ENCODE peak calls at places on chromosomes 6 and 20, in six cellular contexts. One of them, this sample, is unnamed.

GRCh38 chr6:99545442-99545841 is 23.0 kb downstream of the CCNC start:
- DNase-seq in Peyer's patch: no peak
- DNase-seq in PC-9: no peak
- DNase-seq in heart right ventricle: no peak
- DNase-seq in uterus: no peak
- DNase-seq in ovary: no peak
- DNase-seq in this sample: no peak

GRCh38 chr6:151993364-151993763 is 185.9 kb downstream of the ESR1 start:
- DNase-seq in PC-9: no peak
- DNase-seq in uterus: no peak
- DNase-seq in heart right ventricle: no peak
- DNase-seq in ovary: peak; percentile 63
- DNase-seq in Peyer's patch: no peak
- DNase-seq in this sample: no peak

GRCh38 chr6:132813173-132813856 is 1.1 kb upstream of the RPS12 start:
- DNase-seq in PC-9: no peak
- DNase-seq in Peyer's patch: peak; percentile 71
- DNase-seq in ovary: peak; percentile 46
- DNase-seq in uterus: peak; percentile 21
- DNase-seq in heart right ventricle: peak; percentile 25
- DNase-seq in this sample: peak; percentile 65

GRCh38 chr20:61832181-61832580 is 233.5 kb downstream of the TAF4 start:
- DNase-seq in heart right ventricle: no peak
- DNase-seq in PC-9: no peak
- DNase-seq in Peyer's patch: no peak
- DNase-seq in uterus: no peak
- DNase-seq in ovary: no peak
- DNase-seq in this sample: no peak

GRCh38 chr20:56795492-56795891 is 166.4 kb downstream of the TFAP2C start:
- DNase-seq in Peyer's patch: no peak
- DNase-seq in ovary: no peak
- DNase-seq in heart right ventricle: no peak
- DNase-seq in uterus: no peak
- DNase-seq in PC-9: no peak
- DNase-seq in this sample: no peak

GRCh38 chr6:41097467-41098090 is 24.8 kb downstream of the NFYA start:
- DNase-seq in Peyer's patch: no peak
- DNase-seq in heart right ventricle: no peak
- DNase-seq in ovary: no peak
- DNase-seq in uterus: no peak
- DNase-seq in PC-9: no peak
- DNase-seq in this sample: no peak

GRCh38 chr6:36525346-36525745 is 21.9 kb downstream of the STK38 start:
- DNase-seq in PC-9: no peak
- DNase-seq in heart right ventricle: no peak
- DNase-seq in uterus: no peak
- DNase-seq in ovary: no peak
- DNase-seq in Peyer's patch: no peak
- DNase-seq in this sample: no peak

GRCh38 chr6:150905769-150906168 is 40.3 kb downstream of the MTHFD1L start:
- DNase-seq in Peyer's patch: no peak
- DNase-seq in uterus: no peak
- DNase-seq in PC-9: no peak
- DNase-seq in heart right ventricle: no peak
- DNase-seq in ovary: no peak
- DNase-seq in this sample: no peak

GRCh38 chr20:23078994-23079364 is 7.1 kb downstream of the CD93 start:
- DNase-seq in uterus: no peak
- DNase-seq in PC-9: no peak
- DNase-seq in heart right ventricle: no peak
- DNase-seq in ovary: no peak
- DNase-seq in Peyer's patch: no peak
- DNase-seq in this sample: no peak

GRCh38 chr20:23156170-23156841 is 70.2 kb upstream of the CD93 start:
- DNase-seq in heart right ventricle: no peak
- DNase-seq in PC-9: peak; percentile 56
- DNase-seq in Peyer's patch: peak; percentile 69
- DNase-seq in ovary: no peak
- DNase-seq in uterus: no peak
- DNase-seq in this sample: no peak

GRCh38 chr20:59640267-59640666 is 35.9 kb downstream of the PHACTR3 start:
- DNase-seq in heart right ventricle: no peak
- DNase-seq in Peyer's patch: no peak
- DNase-seq in PC-9: no peak
- DNase-seq in ovary: no peak
- DNase-seq in uterus: no peak
- DNase-seq in this sample: no peak

GRCh38 chr6:13012977-13013680 is 296.6 kb downstream of the PHACTR1 start:
- DNase-seq in uterus: no peak
- DNase-seq in ovary: peak; percentile 23
- DNase-seq in heart right ventricle: peak; percentile 69
- DNase-seq in PC-9: no peak
- DNase-seq in Peyer's patch: no peak
- DNase-seq in this sample: peak; percentile 17

DNA sequence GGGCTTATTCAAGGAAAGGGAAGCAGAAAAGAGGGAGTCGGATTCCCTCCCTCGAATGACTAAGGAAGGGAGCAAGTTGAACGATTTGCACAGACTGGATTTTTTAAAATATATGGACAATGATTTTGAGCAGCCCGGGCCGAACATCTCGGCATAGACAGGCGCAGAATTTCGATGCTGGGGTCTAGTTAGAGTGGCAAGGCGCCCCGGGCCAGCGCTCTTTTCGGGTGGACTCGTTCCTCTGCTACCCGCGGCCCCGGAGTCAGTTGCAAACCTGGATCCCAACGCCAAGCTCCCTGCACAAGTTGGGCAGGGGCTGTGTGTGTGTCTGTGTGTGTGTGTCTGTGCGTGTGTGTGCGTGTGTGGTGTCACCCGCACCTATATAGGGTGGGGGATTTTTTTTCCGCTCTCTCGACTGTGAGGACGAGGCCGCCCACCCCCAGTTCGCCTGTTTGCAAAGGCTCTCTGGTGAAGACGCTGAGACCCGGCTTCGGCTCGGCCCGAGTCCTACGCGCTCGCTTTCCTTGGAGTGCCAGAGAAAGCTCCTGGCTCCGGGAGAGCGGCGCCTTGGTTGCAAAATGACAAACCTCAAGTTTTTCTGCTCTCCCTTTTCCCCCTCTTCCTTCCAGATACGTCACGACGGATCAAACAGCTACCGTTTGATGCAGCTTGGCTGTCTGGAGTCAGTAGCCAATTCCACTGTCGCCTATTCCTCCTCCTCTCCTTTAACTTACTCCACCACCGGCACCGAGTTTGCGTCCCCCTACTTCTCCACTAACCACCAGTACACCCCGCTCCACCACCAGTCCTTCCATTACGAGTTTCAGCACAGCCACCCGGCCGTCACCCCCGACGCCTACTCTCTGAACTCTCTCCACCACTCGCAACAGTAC is 1.4 kb downstream of the TFAP2D start:
- DNase-seq in uterus: no peak
- DNase-seq in Peyer's patch: no peak
- DNase-seq in heart right ventricle: no peak
- DNase-seq in PC-9: no peak
- DNase-seq in ovary: no peak
- DNase-seq in this sample: no peak
- H3K4me1 ChIP-seq in uterus: no peaks in the 10 kb centered on the region
- H3K4me1 ChIP-seq in Peyer's patch: no peaks in the 10 kb centered on the region
- H3K4me1 ChIP-seq in heart right ventricle: no peaks in the 10 kb centered on the region
- H3K4me1 ChIP-seq in PC-9: no peaks in the 10 kb centered on the region
- H3K4me1 ChIP-seq in ovary: no peaks in the 10 kb centered on the region
- H3K4me1 ChIP-seq in this sample: no peaks in the 10 kb centered on the region

DNA sequence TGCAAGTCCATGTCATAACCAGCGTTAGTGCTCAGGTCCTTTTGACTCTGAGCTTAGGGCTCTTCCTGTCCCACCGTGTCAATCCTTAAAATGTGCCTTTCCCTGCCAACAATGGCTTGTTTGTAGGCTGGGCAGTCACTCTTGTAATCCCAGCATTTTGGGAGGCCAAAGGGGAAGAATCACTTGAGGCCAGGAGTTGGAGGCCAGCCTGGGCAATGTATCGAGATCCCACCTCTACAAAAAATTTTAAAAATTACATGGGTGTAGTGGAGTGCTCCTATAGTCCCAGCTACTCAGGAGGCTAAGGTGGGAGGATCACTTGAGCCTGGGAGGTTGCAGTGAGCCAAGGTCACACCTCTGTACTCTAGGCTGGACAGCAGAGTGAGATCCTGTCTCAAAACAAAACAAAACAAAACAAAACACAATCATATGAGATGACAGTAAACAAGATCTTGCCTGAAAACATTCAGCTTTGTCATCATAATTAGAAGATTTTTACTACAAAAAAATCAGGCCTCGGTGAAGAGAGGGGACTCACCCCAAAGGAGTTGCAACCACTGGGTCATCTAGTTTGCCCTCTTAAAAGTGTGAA is 52.5 kb upstream of the SLC32A1 start:
- DNase-seq in ovary: no peak
- DNase-seq in Peyer's patch: no peak
- DNase-seq in uterus: no peak
- DNase-seq in PC-9: no peak
- DNase-seq in heart right ventricle: no peak
- DNase-seq in this sample: no peak
- H3K4me3 ChIP-seq in ovary: no peak overlapping the region
- H3K4me3 ChIP-seq in Peyer's patch: no peak overlapping the region
- H3K4me3 ChIP-seq in uterus: no peak overlapping the region
- H3K4me3 ChIP-seq in PC-9: no peak overlapping the region
- H3K4me3 ChIP-seq in heart right ventricle: no peak overlapping the region
- H3K4me3 ChIP-seq in this sample: no peak overlapping the region

GRCh38 chr6:158595223-158595622 is 35.3 kb downstream of the TMEM181 start:
- DNase-seq in ovary: no peak
- DNase-seq in uterus: no peak
- DNase-seq in heart right ventricle: no peak
- DNase-seq in PC-9: no peak
- DNase-seq in Peyer's patch: no peak
- DNase-seq in this sample: no peak

GRCh38 chr6:158589371-158589770 is 29.5 kb downstream of the TMEM181 start:
- DNase-seq in ovary: no peak
- DNase-seq in Peyer's patch: no peak
- DNase-seq in heart right ventricle: no peak
- DNase-seq in uterus: no peak
- DNase-seq in PC-9: no peak
- DNase-seq in this sample: no peak

GRCh38 chr6:158593670-158594069 is 33.8 kb downstream of the TMEM181 start:
- DNase-seq in heart right ventricle: no peak
- DNase-seq in ovary: no peak
- DNase-seq in Peyer's patch: no peak
- DNase-seq in uterus: no peak
- DNase-seq in PC-9: no peak
- DNase-seq in this sample: no peak

GRCh38 chr6:158586652-158587051 is 26.8 kb downstream of the TMEM181 start:
- DNase-seq in uterus: no peak
- DNase-seq in PC-9: no peak
- DNase-seq in Peyer's patch: no peak
- DNase-seq in ovary: no peak
- DNase-seq in heart right ventricle: no peak
- DNase-seq in this sample: no peak

DNA sequence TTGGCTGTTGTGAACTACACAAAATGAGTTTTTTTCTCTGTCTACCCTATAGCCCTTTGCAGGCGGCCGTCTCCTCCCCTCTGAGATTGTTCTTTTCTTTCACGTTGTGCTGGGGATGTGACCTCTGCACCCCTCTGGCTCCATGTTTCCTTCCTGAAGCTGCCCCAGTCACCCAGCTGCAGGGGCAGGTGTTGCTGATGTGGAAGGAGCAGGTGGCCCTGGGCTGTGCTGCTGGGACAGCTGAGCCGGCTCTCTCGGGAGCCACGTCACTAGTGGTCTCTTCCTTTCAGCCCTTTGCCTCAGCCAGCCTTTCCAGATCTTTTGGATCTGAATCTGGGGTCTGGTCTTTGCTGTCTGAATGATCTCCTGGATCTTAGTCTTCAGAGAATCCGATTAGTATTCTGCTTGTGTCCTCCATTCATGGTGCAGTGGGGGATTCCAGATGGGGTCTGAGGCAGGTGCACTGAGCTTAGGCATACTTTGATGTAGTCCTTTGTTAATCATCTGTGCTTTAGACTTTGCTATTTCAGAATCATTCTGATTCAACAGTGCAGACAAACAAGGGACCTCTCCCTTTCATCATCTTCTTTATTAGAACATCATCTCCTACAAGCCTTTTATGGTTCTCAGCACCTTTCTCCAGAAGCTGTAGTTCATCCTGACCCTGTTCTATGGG is 31.4 kb downstream of the TMEM181 start:
- DNase-seq in uterus: no peak
- DNase-seq in ovary: no peak
- DNase-seq in Peyer's patch: peak; percentile 18
- DNase-seq in PC-9: no peak
- DNase-seq in heart right ventricle: no peak
- DNase-seq in this sample: no peak
- H3K36me3 ChIP-seq in uterus: no peaks in the 10 kb centered on the region
- H3K36me3 ChIP-seq in ovary: no peaks in the 10 kb centered on the region
- H3K36me3 ChIP-seq in Peyer's patch: peaks cover 1% of the 10 kb centered on the region
- H3K36me3 ChIP-seq in PC-9: peaks cover 22% of the 10 kb centered on the region
- H3K36me3 ChIP-seq in heart right ventricle: peaks cover 90% of the 10 kb centered on the region
- H3K36me3 ChIP-seq in this sample: no peaks in the 10 kb centered on the region

GRCh38 chr6:90900034-90900433 is 313.2 kb upstream of the MAP3K7 start:
- DNase-seq in Peyer's patch: no peak
- DNase-seq in heart right ventricle: no peak
- DNase-seq in PC-9: no peak
- DNase-seq in ovary: no peak
- DNase-seq in uterus: no peak
- DNase-seq in this sample: no peak
- H3K4me1 ChIP-seq in Peyer's patch: no peaks in the 10 kb centered on the region
- H3K4me1 ChIP-seq in heart right ventricle: no peaks in the 10 kb centered on the region
- H3K4me1 ChIP-seq in PC-9: no peaks in the 10 kb centered on the region
- H3K4me1 ChIP-seq in ovary: no peaks in the 10 kb centered on the region
- H3K4me1 ChIP-seq in uterus: no peaks in the 10 kb centered on the region
- H3K4me1 ChIP-seq in this sample: no peaks in the 10 kb centered on the region

DNA sequence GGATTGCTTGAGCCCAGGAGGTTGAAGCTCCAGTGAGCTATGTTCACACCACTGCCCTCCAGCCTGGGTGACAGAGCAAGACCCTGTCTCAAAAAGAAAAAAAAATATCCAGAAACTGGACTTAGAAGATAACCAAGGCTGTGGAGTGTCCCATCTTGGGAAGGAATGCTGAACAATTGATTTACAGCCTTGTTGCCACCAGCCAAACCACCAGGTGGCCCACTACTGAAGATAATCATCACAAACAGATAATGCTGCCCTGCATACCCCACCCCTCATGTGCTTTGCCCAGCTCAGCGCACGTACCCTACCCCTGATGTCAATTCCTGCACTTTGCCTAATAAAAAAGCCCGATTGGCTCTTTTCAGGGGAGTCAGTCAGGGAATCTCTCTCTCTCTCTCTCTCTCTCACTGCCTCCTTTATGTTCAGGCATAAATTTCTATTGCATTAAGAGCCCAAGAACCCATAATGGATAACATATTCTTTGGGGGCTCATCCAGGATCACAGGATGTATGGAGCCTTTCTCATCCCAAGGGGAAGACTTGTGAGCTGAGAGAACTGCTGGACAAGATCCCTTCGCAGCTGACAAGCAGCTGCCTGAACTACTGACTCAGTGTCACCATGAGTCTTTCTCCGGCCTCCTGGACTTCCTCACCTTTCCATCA is 166.4 kb downstream of the CD24 start:
- DNase-seq in heart right ventricle: no peak
- DNase-seq in uterus: no peak
- DNase-seq in Peyer's patch: no peak
- DNase-seq in ovary: no peak
- DNase-seq in PC-9: no peak
- DNase-seq in this sample: no peak
- H3K4me3 ChIP-seq in heart right ventricle: no peak overlapping the region
- H3K4me3 ChIP-seq in uterus: no peak overlapping the region
- H3K4me3 ChIP-seq in Peyer's patch: no peak overlapping the region
- H3K4me3 ChIP-seq in ovary: no peak overlapping the region
- H3K4me3 ChIP-seq in PC-9: no peak overlapping the region
- H3K4me3 ChIP-seq in this sample: no peak overlapping the region

GRCh38 chr6:62283828-62284411 is 2.1 kb downstream of the KHDRBS2 start:
- DNase-seq in heart right ventricle: no peak
- DNase-seq in Peyer's patch: no peak
- DNase-seq in PC-9: no peak
- DNase-seq in uterus: no peak
- DNase-seq in ovary: no peak
- DNase-seq in this sample: no peak
- H3K36me3 ChIP-seq in heart right ventricle: no peaks in the 10 kb centered on the region
- H3K36me3 ChIP-seq in Peyer's patch: no peaks in the 10 kb centered on the region
- H3K36me3 ChIP-seq in PC-9: no peaks in the 10 kb centered on the region
- H3K36me3 ChIP-seq in uterus: peaks cover 2% of the 10 kb centered on the region
- H3K36me3 ChIP-seq in ovary: no peaks in the 10 kb centered on the region
- H3K36me3 ChIP-seq in this sample: no peaks in the 10 kb centered on the region